ENCODE peak calls at places on chromosomes 16 and 17, in five cellular contexts. P is AG08395, O is fibroblast of gingiva, J is heart left ventricle, D is brain microvascular endothelial cell. A is an unnamed sample.

GRCh38 chr17:50903604-50904521 is 37.7 kb upstream of the TOB1 start:
- DNase-seq in P (no peak), J (no peak), D (no peak), O (peak), A (no peak)

GRCh38 chr16:57277586-57277985 is 6.9 kb downstream of the PLLP start:
- DNase-seq in P (peak), O (no peak), D (peak), J (no peak), A (no peak)

GRCh38 chr16:89862732-89863131 is 10.7 kb upstream of the TCF25 start:
- DNase-seq in D (no peak), P (no peak), J (no peak), O (no peak), A (no peak)

GRCh38 chr17:43613911-43614310 is 47.8 kb downstream of the MEOX1 start:
- DNase-seq in D (no peak), O (no peak), P (no peak), J (no peak), A (no peak)

GRCh38 chr17:64343833-64344637 is 46.6 kb downstream of the PECAM1 start:
- DNase-seq in D (peak), P (peak), O (peak), J (peak), A (no peak)

GRCh38 chr16:57664662-57665025 is 3.5 kb upstream of the ADGRG3 start:
- DNase-seq in D (no peak), J (no peak), P (no peak), O (no peak), A (no peak)

GRCh38 chr17:79296290-79296689 is 221.7 kb downstream of the ENGASE start:
- DNase-seq in D (no peak), P (no peak), O (no peak), J (no peak), A (no peak)

GRCh38 chr17:522912-523311 is 170.3 kb upstream of the RPH3AL start:
- DNase-seq in J (no peak), P (no peak), D (no peak), O (no peak), A (no peak)

GRCh38 chr17:76232342-76232741 is 8.0 kb downstream of the RNF157 start:
- DNase-seq in J (no peak), D (no peak), O (peak), P (peak), A (no peak)

GRCh38 chr16:21646721-21647561 is 5.5 kb downstream of the IGSF6 start:
- DNase-seq in O (no peak), P (no peak), J (no peak), D (no peak), A (no peak)

A was measured in K562.